ENCODE peak calls at places on chromosomes 7 and 10, in eight cellular contexts. V is OCI-LY7, K is neural progenitor cell, X is GM23338, H is HCT116, O is PC-3, L is MM.1S, N is SK-N-SH. Q is an unnamed sample.

GRCh38 chr7:150875791-150876190 is 23.5 kb downstream of the AOC1 start:
- DNase-seq in V (peak), K (no peak), X (no peak), H (peak), O (peak), L (peak), N (no peak), Q (no peak)

GRCh38 chr10:78684954-78685353 is 383.8 kb upstream of the ZMIZ1 start:
- DNase-seq in V (no peak), K (peak), X (no peak), H (no peak), O (no peak), L (no peak), N (peak), Q (no peak)

GRCh38 chr7:153604-154003 is 38.8 kb upstream of the FAM20C start:
- DNase-seq in V (no peak), K (no peak), X (no peak), H (no peak), O (no peak), L (no peak), N (no peak), Q (no peak)

GRCh38 chr10:788796-789748 is 99.6 kb upstream of the DIP2C start:
- DNase-seq in V (no peak), K (peak), X (peak), H (peak), O (peak), L (no peak), N (peak), Q (peak)

GRCh38 chr10:23344251-23344841 is at the start of gene C10orf67:
- DNase-seq in V (no peak), K (peak), X (peak), H (no peak), O (peak), L (no peak), N (peak), Q (peak)

GRCh38 chr7:66542049-66542448 is 86.6 kb upstream of the KCTD7 start:
- DNase-seq in V (no peak), K (no peak), X (no peak), H (no peak), O (no peak), L (no peak), N (no peak), Q (no peak)

GRCh38 chr10:5890519-5890878 is 456 bp downstream of the FBH1 start:
- DNase-seq in V (peak), K (peak), X (peak), H (no peak), O (peak), L (peak), N (peak), Q (peak)

GRCh38 chr7:34093276-34093675 is 187.9 kb downstream of the BMPER start:
- DNase-seq in V (no peak), K (no peak), X (no peak), H (no peak), O (no peak), L (no peak), N (no peak), Q (no peak)

GRCh38 chr10:49552277-49552676 is 13.4 kb upstream of the ERCC6 start:
- DNase-seq in V (no peak), K (no peak), X (no peak), H (no peak), O (peak), L (no peak), N (no peak), Q (peak)

GRCh38 chr7:154729056-154729455 is 273.9 kb downstream of the PAXIP1 start:
- DNase-seq in V (no peak), K (no peak), X (no peak), H (no peak), O (no peak), L (no peak), N (no peak), Q (no peak)

GRCh38 chr7:133052826-133053225 is 29.1 kb downstream of the CHCHD3 start:
- DNase-seq in V (no peak), K (no peak), X (no peak), H (no peak), O (no peak), L (no peak), N (no peak), Q (no peak)

GRCh38 chr7:127650842-127651555 is 995 bp upstream of the SND1 start:
- DNase-seq in V (no peak), K (peak), X (peak), H (no peak), O (no peak), L (peak), N (peak), Q (no peak)

GRCh38 chr7:33457041-33457440 is 327.7 kb downstream of the BBS9 start:
- DNase-seq in V (no peak), K (no peak), X (no peak), H (no peak), O (no peak), L (no peak), N (no peak), Q (no peak)

GRCh38 chr7:43647314-43647691 is 64.4 kb downstream of the STK17A start:
- DNase-seq in V (no peak), K (peak), X (peak), H (no peak), O (no peak), L (no peak), N (no peak), Q (no peak)

GRCh38 chr7:111333010-111333409 is 229.3 kb downstream of the IMMP2L start:
- DNase-seq in V (no peak), K (no peak), X (no peak), H (no peak), O (no peak), L (no peak), N (no peak), Q (no peak)

GRCh38 chr10:79241990-79242619 is 105.2 kb upstream of the PPIF start:
- DNase-seq in V (peak), K (peak), X (peak), H (no peak), O (peak), L (peak), N (peak), Q (peak)

GRCh38 chr7:128014864-128015263 is 16.4 kb downstream of the LRRC4 start:
- DNase-seq in V (no peak), K (no peak), X (no peak), H (no peak), O (no peak), L (no peak), N (no peak), Q (no peak)

GRCh38 chr10:123380491-123381085 is 226.4 kb downstream of the BUB3 start:
- DNase-seq in V (no peak), K (peak), X (peak), H (no peak), O (peak), L (no peak), N (peak), Q (peak)

GRCh38 chr7:151367304-151367703 is 25.7 kb downstream of the NUB1 start:
- DNase-seq in V (no peak), K (no peak), X (no peak), H (no peak), O (peak), L (no peak), N (no peak), Q (no peak)

DNA sequence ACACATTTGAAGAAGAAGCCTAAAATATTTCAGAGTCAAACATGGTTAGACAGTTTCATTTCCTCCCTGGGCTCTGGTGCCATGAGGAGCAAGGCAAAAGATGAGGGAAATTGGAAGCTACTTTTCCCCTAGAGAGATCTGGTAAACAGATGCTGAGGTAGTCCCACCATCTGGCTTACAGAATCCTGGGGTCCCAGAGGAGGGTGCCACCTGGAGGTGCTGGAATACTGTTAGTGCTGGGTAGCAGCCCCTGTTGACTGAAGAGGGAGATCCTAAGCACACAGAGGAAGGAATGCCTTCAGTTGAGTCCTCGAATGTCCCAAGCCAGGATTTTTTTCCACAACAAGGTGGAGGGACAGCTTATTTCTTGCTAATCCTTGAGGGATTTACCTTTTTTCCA is 160.1 kb downstream of the FZD1 start:
- DNase-seq in V (no peak), K (peak), X (peak), H (no peak), O (no peak), L (no peak), N (peak), Q (no peak)
- TF ChIP-seq CTCF in V (peak), K (peak), X (peak), H (peak), O (no peak), L (no peak), N (no peak), Q (no peak)

GRCh38 chr7:15557186-15557585 is 4.6 kb downstream of the AGMO start:
- DNase-seq in V (no peak), K (no peak), X (no peak), H (no peak), O (no peak), L (no peak), N (no peak), Q (no peak)
- TF ChIP-seq EZH2phosphoT487 in V (no peak), K (no peak), X (no peak), H (no peak), O (no peak), L (no peak), N (no peak), Q (no peak)

GRCh38 chr10:35632027-35632426 is 10.1 kb downstream of the FZD8 start:
- DNase-seq in V (no peak), K (no peak), X (no peak), H (no peak), O (peak), L (no peak), N (no peak), Q (no peak)
- TF ChIP-seq CTCF in V (peak), K (peak), X (peak), H (no peak), O (peak), L (no peak), N (peak), Q (no peak)

DNA sequence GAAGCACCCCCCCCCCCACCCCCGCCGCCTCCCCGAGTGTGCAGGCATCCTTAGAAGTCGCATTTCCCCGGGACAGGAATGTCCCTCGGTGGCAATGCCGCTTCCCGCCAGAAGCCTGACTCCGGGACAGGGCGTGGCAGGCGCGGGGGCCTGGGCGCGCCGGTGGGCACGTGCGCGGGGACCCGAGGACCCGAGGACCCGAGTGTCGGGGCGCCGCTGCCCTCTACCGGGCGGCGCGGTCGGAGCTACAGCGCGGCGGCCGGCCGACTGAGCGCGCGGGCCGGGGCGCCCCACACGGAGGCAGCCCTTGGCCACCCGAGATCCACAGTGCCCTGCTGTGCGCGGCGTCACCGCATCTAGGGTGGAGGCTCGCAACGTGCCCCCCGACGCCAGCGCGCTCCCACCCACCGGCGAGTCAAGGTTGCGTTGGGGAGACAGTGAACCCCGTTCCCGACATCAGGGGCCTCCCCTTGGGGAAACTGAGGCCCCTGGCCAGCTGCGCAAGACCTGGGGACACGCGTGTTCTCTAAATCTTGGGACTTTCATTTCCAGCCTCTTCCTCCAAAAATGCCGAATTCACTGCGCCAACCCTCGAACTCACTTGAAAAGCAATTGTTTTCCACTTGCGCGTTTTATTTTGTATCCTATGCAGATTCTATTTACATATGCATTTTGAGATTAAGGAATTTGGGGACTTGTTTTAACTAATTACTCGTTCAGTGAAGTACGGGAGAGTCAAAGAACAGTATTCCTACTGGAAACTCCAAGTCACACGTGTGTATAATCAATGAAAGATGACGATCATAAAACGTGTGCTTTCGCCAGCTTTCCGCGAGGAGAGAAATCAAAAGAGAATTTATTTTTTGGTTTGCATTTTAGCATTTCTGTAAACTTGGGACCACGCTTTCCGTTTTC is 3.1 kb upstream of the CUX1 start:
- DNase-seq in V (peak), K (peak), X (peak), H (no peak), O (peak), L (peak), N (peak), Q (peak)
- TF ChIP-seq EZH2phosphoT487 in V (no peak), K (peak), X (no peak), H (no peak), O (no peak), L (no peak), N (no peak), Q (no peak)